ENCODE peak calls at places on chromosome 16, in five cellular contexts. M is HFFc6; D is IMR-90; X is activated T-cell treated with anti-CD3 and anti-CD28 coated beads, Interleukin-2, amount 50 U/mL, for 1 hour; V is amniotic stem cell. R is an unnamed sample.

GRCh38 chr16:3983081-3983520 is 102.6 kb upstream of the CREBBP start:
- DNase-seq in V (no peak), M (peak), D (peak), X (peak), R (peak)

GRCh38 chr16:15653227-15653626 is 3.2 kb downstream of the NDE1 start:
- DNase-seq in M (peak), X (no peak), D (peak), V (peak), R (no peak)

GRCh38 chr16:19116711-19117449 is 3.1 kb downstream of the ITPRIPL2 start:
- DNase-seq in X (no peak), D (peak), M (peak), V (no peak), R (no peak)

GRCh38 chr16:81738831-81739496 is 40.1 kb upstream of the PLCG2 start:
- DNase-seq in M (no peak), V (no peak), X (no peak), D (no peak), R (no peak)

GRCh38 chr16:48256579-48257177 is 9.3 kb upstream of the ABCC11 start:
- DNase-seq in M (no peak), X (no peak), D (no peak), V (no peak), R (no peak)

GRCh38 chr16:85428168-85428898 is 184.8 kb upstream of the GSE1 start:
- DNase-seq in M (no peak), V (no peak), D (no peak), X (peak), R (peak)

GRCh38 chr16:16052916-16053315 is 103.5 kb downstream of the ABCC1 start:
- DNase-seq in X (no peak), D (peak), V (no peak), M (no peak), R (no peak)

GRCh38 chr16:67115649-67116048 is 5.9 kb downstream of the PHAF1 start:
- DNase-seq in X (no peak), M (peak), V (peak), D (peak), R (no peak)

GRCh38 chr16:85659805-85660511 is 28.8 kb downstream of the GINS2 start:
- DNase-seq in X (peak), M (peak), V (peak), D (peak), R (peak)

GRCh38 chr16:2846511-2847310 is 11.3 kb downstream of the PRSS22 start:
- DNase-seq in V (no peak), M (peak), X (no peak), D (peak), R (no peak)

GRCh38 chr16:85200471-85201278 is 88.4 kb upstream of the CIBAR2 start:
- DNase-seq in V (no peak), X (no peak), D (no peak), M (no peak), R (no peak)

GRCh38 chr16:28531777-28532744 is 6.7 kb downstream of the NUPR1 start:
- DNase-seq in M (no peak), X (no peak), V (no peak), D (no peak), R (no peak)

GRCh38 chr16:53952215-53953208 is 248.6 kb downstream of the FTO start:
- DNase-seq in V (no peak), X (no peak), D (peak), M (no peak), R (no peak)

GRCh38 chr16:88978608-88979346 is 1.8 kb upstream of the CBFA2T3 start:
- DNase-seq in V (no peak), M (no peak), X (no peak), D (no peak), R (no peak)

GRCh38 chr16:30064746-30065111 is 831 bp upstream of the ALDOA start:
- DNase-seq in M (no peak), D (no peak), V (no peak), X (no peak), R (no peak)

GRCh38 chr16:87822571-87822970 is 46.7 kb downstream of the SLC7A5 start:
- DNase-seq in V (no peak), D (no peak), X (no peak), M (no peak), R (peak)

GRCh38 chr16:53518550-53519416 is 15.8 kb upstream of the AKTIP start:
- DNase-seq in M (no peak), X (peak), V (no peak), D (peak), R (no peak)

GRCh38 chr16:54283735-54284318 is 2.8 kb downstream of the IRX3 start:
- DNase-seq in X (no peak), D (no peak), V (no peak), M (no peak), R (peak)

GRCh38 chr16:78452030-78452429 is 352.6 kb downstream of the WWOX start:
- DNase-seq in V (no peak), D (no peak), X (no peak), M (no peak), R (no peak)

GRCh38 chr16:51159296-51159695 is 8.2 kb upstream of the SALL1 start:
- DNase-seq in V (no peak), D (no peak), M (no peak), X (no peak), R (no peak)

GRCh38 chr16:66382171-66382965 is 15.9 kb downstream of the CDH5 start:
- DNase-seq in V (peak), X (no peak), M (peak), D (peak), R (no peak)

GRCh38 chr16:23025692-23026305 is 123.5 kb downstream of the USP31 start:
- DNase-seq in X (no peak), M (peak), D (no peak), V (no peak), R (peak)

GRCh38 chr16:86874141-86874540 is 295.8 kb downstream of the FOXL1 start:
- DNase-seq in M (peak), D (no peak), X (peak), V (no peak), R (no peak)

GRCh38 chr16:82082543-82083244 is 47.6 kb downstream of the HSD17B2 start:
- DNase-seq in D (peak), M (no peak), V (no peak), X (no peak), R (no peak)

GRCh38 chr16:67967183-67967955 is 1.1 kb downstream of the SLC12A4 start:
- DNase-seq in V (no peak), M (peak), X (peak), D (no peak), R (no peak)

GRCh38 chr16:88077328-88078108 is 126.3 kb downstream of the BANP start:
- DNase-seq in V (no peak), M (no peak), D (no peak), X (no peak), R (no peak)

GRCh38 chr16:49352923-49353322 is 20.7 kb upstream of the C16orf78 start:
- DNase-seq in M (no peak), D (no peak), X (no peak), V (no peak), R (no peak)

GRCh38 chr16:86354641-86355040 is 155.7 kb upstream of the FOXF1 start:
- DNase-seq in M (peak), V (no peak), D (peak), X (no peak), R (no peak)

GRCh38 chr16:77805403-77805802 is 17.0 kb downstream of the VAT1L start:
- DNase-seq in D (no peak), M (no peak), V (no peak), X (no peak), R (no peak)

GRCh38 chr16:11481987-11482386 is 104.7 kb downstream of the LITAF start:
- DNase-seq in V (no peak), D (peak), X (no peak), M (no peak), R (no peak)

GRCh38 chr16:53711390-53711789 is 7.4 kb downstream of the FTO start:
- DNase-seq in D (no peak), X (no peak), M (no peak), V (no peak), R (no peak)

GRCh38 chr16:31476305-31477219 is 4.6 kb downstream of the TGFB1I1 start:
- DNase-seq in M (no peak), D (no peak), V (no peak), X (peak), R (peak)

GRCh38 chr16:3000540-3000939 is 12.2 kb upstream of the CLDN9 start:
- DNase-seq in D (no peak), M (no peak), V (no peak), X (no peak), R (no peak)

R was measured in retina.